ENCODE peak calls at places on chromosomes 7 and 10, in nine cellular contexts. S is neural crest cell, J is cardiac fibroblast, N is lower lobe of right lung, F is endothelial cell, I is NCI-H2171 treated with DMSO at 0.1 percent for 48 hours, R is left kidney, Y is mesothelial cell of epicardium, O is iPS-NIHi11. G is an unnamed sample.

GRCh38 chr7:101077303-101078086 is 7.8 kb upstream of the TRIM56 start:
- DNase-seq in S (peak; percentile 86), J (peak; percentile 78), N (peak; percentile 81), F (peak; percentile 87), I (peak; percentile 95), R (peak; percentile 94), Y (peak; percentile 64), O (peak; percentile 91), G (peak; percentile 88)

GRCh38 chr7:47819054-47819920 is 129.0 kb downstream of the PKD1L1 start:
- DNase-seq in S (peak; percentile 79), J (peak; percentile 89), N (peak; percentile 63), F (peak; percentile 73), I (peak; percentile 79), R (peak; percentile 87), Y (peak; percentile 49), O (peak; percentile 70), G (peak; percentile 69)

GRCh38 chr7:122887198-122887597 is 938 bp upstream of the CADPS2 start:
- DNase-seq in S (peak; percentile 41), J (peak; percentile 85), N (peak; percentile 67), F (peak; percentile 58), I (peak; percentile 8), R (peak; percentile 90), Y (peak; percentile 22), O (peak; percentile 29), G (peak; percentile 72)

GRCh38 chr7:41252551-41252950 is 450.3 kb downstream of the INHBA start:
- DNase-seq in S (no peak), J (no peak), N (no peak), F (no peak), I (no peak), R (no peak), Y (no peak), O (no peak), G (no peak)

GRCh38 chr7:20350518-20350951 is 19.8 kb downstream of the ITGB8 start:
- DNase-seq in S (no peak), J (no peak), N (no peak), F (no peak), I (no peak), R (peak; percentile 45), Y (no peak), O (no peak), G (no peak)

GRCh38 chr10:14184841-14185500 is 145.8 kb downstream of the FRMD4A start:
- DNase-seq in S (no peak), J (peak; percentile 52), N (no peak), F (no peak), I (no peak), R (peak; percentile 73), Y (no peak), O (no peak), G (no peak)

GRCh38 chr10:33258951-33259350 is 75.5 kb downstream of the NRP1 start:
- DNase-seq in S (peak; percentile 28), J (peak; percentile 74), N (no peak), F (no peak), I (no peak), R (no peak), Y (no peak), O (no peak), G (no peak)

GRCh38 chr7:18859331-18859730 is 258.1 kb downstream of the TWIST1 start:
- DNase-seq in S (no peak), J (no peak), N (no peak), F (no peak), I (no peak), R (no peak), Y (no peak), O (no peak), G (no peak)

GRCh38 chr10:14259696-14260595 is 70.8 kb downstream of the FRMD4A start:
- DNase-seq in S (no peak), J (peak; percentile 56), N (no peak), F (no peak), I (no peak), R (peak; percentile 82), Y (no peak), O (no peak), G (no peak)

GRCh38 chr10:131196176-131196885 is 115.2 kb downstream of the TCERG1L start:
- DNase-seq in S (no peak), J (no peak), N (no peak), F (no peak), I (no peak), R (no peak), Y (no peak), O (no peak), G (no peak)

GRCh38 chr7:20514364-20514763 is 101.1 kb upstream of the ABCB5 start:
- DNase-seq in S (no peak), J (peak; percentile 39), N (no peak), F (no peak), I (peak; percentile 84), R (peak; percentile 88), Y (peak; percentile 57), O (peak; percentile 32), G (peak; percentile 79)

GRCh38 chr10:102677736-102678354 is 33.6 kb downstream of the TRIM8 start:
- DNase-seq in S (no peak), J (no peak), N (no peak), F (no peak), I (no peak), R (peak; percentile 65), Y (no peak), O (no peak), G (no peak)

GRCh38 chr10:6204341-6205191 is 1.8 kb downstream of the PFKFB3 start:
- DNase-seq in S (no peak), J (peak; percentile 89), N (peak; percentile 80), F (peak; percentile 12), I (no peak), R (no peak), Y (no peak), O (no peak), G (peak; percentile 60)

GRCh38 chr7:115679423-115679822 is 351.1 kb downstream of the TFEC start:
- DNase-seq in S (no peak), J (no peak), N (no peak), F (no peak), I (no peak), R (no peak), Y (no peak), O (no peak), G (no peak)

GRCh38 chr10:69802424-69803161 is 887 bp downstream of the COL13A1 start:
- DNase-seq in S (peak; percentile 56), J (peak; percentile 58), N (no peak), F (peak; percentile 59), I (no peak), R (peak; percentile 86), Y (no peak), O (peak; percentile 68), G (peak; percentile 91)

GRCh38 chr10:61280303-61280702 is 172.9 kb downstream of the TMEM26 start:
- DNase-seq in S (no peak), J (peak; percentile 77), N (no peak), F (no peak), I (no peak), R (no peak), Y (no peak), O (no peak), G (no peak)

GRCh38 chr10:131978366-131978765 is 3.4 kb downstream of the BNIP3 start:
- DNase-seq in S (no peak), J (no peak), N (no peak), F (no peak), I (no peak), R (no peak), Y (no peak), O (no peak), G (no peak)

GRCh38 chr10:28072573-28072972 is 73.7 kb upstream of the ODAD2 start:
- DNase-seq in S (no peak), J (peak; percentile 11), N (no peak), F (no peak), I (no peak), R (no peak), Y (no peak), O (no peak), G (no peak)

GRCh38 chr10:43224321-43224720 is 42.5 kb downstream of the RASGEF1A start:
- DNase-seq in S (no peak), J (no peak), N (no peak), F (no peak), I (no peak), R (no peak), Y (no peak), O (no peak), G (no peak)

GRCh38 chr7:26617066-26617465 is 247.3 kb downstream of the SKAP2 start:
- DNase-seq in S (no peak), J (no peak), N (no peak), F (no peak), I (no peak), R (no peak), Y (no peak), O (no peak), G (no peak)

GRCh38 chr10:132737390-132738048 is 48.4 kb downstream of the NKX6-2 start:
- DNase-seq in S (no peak), J (no peak), N (no peak), F (no peak), I (no peak), R (no peak), Y (no peak), O (no peak), G (no peak)

GRCh38 chr10:72215611-72216549 is at the start of the genes ANAPC16 and ASCC1:
- DNase-seq in S (peak; percentile 95), J (peak; percentile 95), N (peak; percentile 94), F (peak; percentile 95), I (peak; percentile 88), R (peak; percentile 97), Y (peak; percentile 87), O (peak; percentile 92), G (peak; percentile 99)

GRCh38 chr10:132232553-132232949 is 45.8 kb downstream of the DPYSL4 start:
- DNase-seq in S (no peak), J (no peak), N (peak; percentile 77), F (no peak), I (no peak), R (no peak), Y (no peak), O (no peak), G (no peak)

GRCh38 chr7:99459087-99459486 is 6.9 kb downstream of the ATP5MF start:
- DNase-seq in S (no peak), J (peak; percentile 37), N (no peak), F (peak; percentile 22), I (no peak), R (peak; percentile 25), Y (no peak), O (no peak), G (no peak)